ENCODE peak calls at places on chromosomes 13 and 19, in seven cellular contexts. L is MCF 10A, E is heart right ventricle, R is body of pancreas, C is endothelial cell, H is neural crest cell, Y is tibial artery. Z is an unnamed sample.

GRCh38 chr13:24452044-24452443 is 60.5 kb downstream of the PARP4 start:
- DNase-seq in L (no peak), E (no peak), R (no peak), C (no peak), H (no peak), Y (no peak), Z (no peak)

GRCh38 chr19:38173324-38174041 is 50.5 kb downstream of the DPF1 start:
- DNase-seq in L (peak), E (peak), R (peak), C (no peak), H (no peak), Y (peak), Z (peak)

GRCh38 chr13:68056816-68057710 is 826.9 kb upstream of the PCDH9 start:
- DNase-seq in L (peak), E (no peak), R (peak), C (no peak), H (no peak), Y (no peak), Z (no peak)

GRCh38 chr19:31232871-31233270 is 116.4 kb downstream of the TSHZ3 start:
- DNase-seq in L (peak), E (no peak), R (no peak), C (no peak), H (no peak), Y (no peak), Z (peak)

GRCh38 chr19:13892885-13893284 is 13.0 kb downstream of the BRME1 start:
- DNase-seq in L (no peak), E (no peak), R (no peak), C (no peak), H (no peak), Y (no peak), Z (no peak)

GRCh38 chr19:45972081-45972943 is 1.4 kb downstream of the NOVA2 start:
- DNase-seq in L (no peak), E (no peak), R (no peak), C (no peak), H (no peak), Y (no peak), Z (no peak)

GRCh38 chr13:95809429-95809828 is 132.5 kb downstream of the DNAJC3 start:
- DNase-seq in L (no peak), E (peak), R (no peak), C (no peak), H (no peak), Y (no peak), Z (no peak)

GRCh38 chr13:28558567-28558966 is 63.6 kb upstream of the FLT1 start:
- DNase-seq in L (no peak), E (no peak), R (no peak), C (no peak), H (no peak), Y (no peak), Z (no peak)

GRCh38 chr13:33129094-33129832 is 113.0 kb downstream of the KL start:
- DNase-seq in L (no peak), E (peak), R (no peak), C (no peak), H (no peak), Y (no peak), Z (no peak)

GRCh38 chr13:79725841-79726240 is 244.9 kb downstream of the NDFIP2 start:
- DNase-seq in L (no peak), E (no peak), R (no peak), C (no peak), H (no peak), Y (no peak), Z (peak)

GRCh38 chr13:93169980-93170379 is 56.6 kb upstream of the GPC6 start:
- DNase-seq in L (peak), E (no peak), R (no peak), C (no peak), H (no peak), Y (no peak), Z (peak)

GRCh38 chr13:96491103-96491502 is 401.2 kb downstream of the HS6ST3 start:
- DNase-seq in L (no peak), E (no peak), R (peak), C (no peak), H (no peak), Y (no peak), Z (no peak)

GRCh38 chr13:74889321-74889720 is 592.6 kb downstream of the TBC1D4 start:
- DNase-seq in L (peak), E (no peak), R (no peak), C (no peak), H (no peak), Y (no peak), Z (no peak)

DNA sequence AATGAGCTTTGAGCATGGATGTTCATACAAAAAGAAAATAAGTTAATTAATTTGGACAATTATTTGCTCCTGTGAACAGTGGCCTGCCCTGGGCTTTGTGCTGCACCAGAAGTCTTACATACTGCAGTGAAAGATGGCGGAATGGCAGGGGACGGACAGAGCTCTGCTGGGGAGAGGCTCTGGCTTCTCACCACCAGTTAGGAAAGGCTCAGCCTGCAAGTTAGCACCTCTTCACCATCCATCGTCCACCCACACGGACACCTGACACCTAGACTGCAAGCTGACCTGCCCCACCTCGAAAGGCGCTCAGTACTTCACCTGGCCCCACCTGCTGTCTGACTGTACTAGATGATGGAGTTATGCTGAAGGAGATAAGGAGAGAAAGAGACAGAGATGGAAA is 203.9 kb upstream of the IRS2 start:
- DNase-seq in L (no peak), E (no peak), R (no peak), C (no peak), H (no peak), Y (no peak), Z (no peak)
- TF ChIP-seq CTCF in L (no peak), E (no peak), R (no peak), C (no peak), H (no peak), Y (no peak), Z (no peak)

GRCh38 chr13:113243847-113244246 is 34.4 kb downstream of the CUL4A start:
- DNase-seq in L (no peak), E (no peak), R (no peak), C (no peak), H (no peak), Y (no peak), Z (no peak)

GRCh38 chr13:113245858-113246791 is 36.7 kb downstream of the CUL4A start:
- DNase-seq in L (peak), E (no peak), R (no peak), C (peak), H (no peak), Y (no peak), Z (peak)
- TF ChIP-seq CTCF in L (no peak), E (no peak), R (no peak), C (no peak), H (peak), Y (no peak), Z (peak)

DNA sequence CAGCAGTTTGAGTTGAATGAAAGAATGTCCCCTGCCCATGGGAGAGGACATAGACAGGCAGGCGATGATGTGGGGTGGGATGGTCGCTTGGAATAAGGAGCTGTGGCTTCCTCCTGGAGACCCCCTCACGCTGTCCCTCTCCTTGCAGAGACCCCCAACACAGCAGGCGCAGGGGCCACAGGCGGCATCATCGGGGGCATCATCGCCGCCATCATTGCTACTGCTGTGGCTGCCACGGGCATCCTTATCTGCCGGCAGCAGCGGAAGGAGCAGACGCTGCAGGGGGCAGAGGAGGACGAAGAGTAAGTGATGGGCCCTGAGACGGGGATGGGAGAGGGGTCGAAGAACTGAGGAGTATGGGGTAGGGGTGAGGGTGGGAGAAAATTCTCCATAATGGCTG is 9.0 kb upstream of the TOMM40 start:
- DNase-seq in L (no peak), E (no peak), R (no peak), C (no peak), H (no peak), Y (no peak), Z (no peak)
- TF ChIP-seq CTCF in L (no peak), E (no peak), R (no peak), C (no peak), H (no peak), Y (no peak), Z (no peak)

DNA sequence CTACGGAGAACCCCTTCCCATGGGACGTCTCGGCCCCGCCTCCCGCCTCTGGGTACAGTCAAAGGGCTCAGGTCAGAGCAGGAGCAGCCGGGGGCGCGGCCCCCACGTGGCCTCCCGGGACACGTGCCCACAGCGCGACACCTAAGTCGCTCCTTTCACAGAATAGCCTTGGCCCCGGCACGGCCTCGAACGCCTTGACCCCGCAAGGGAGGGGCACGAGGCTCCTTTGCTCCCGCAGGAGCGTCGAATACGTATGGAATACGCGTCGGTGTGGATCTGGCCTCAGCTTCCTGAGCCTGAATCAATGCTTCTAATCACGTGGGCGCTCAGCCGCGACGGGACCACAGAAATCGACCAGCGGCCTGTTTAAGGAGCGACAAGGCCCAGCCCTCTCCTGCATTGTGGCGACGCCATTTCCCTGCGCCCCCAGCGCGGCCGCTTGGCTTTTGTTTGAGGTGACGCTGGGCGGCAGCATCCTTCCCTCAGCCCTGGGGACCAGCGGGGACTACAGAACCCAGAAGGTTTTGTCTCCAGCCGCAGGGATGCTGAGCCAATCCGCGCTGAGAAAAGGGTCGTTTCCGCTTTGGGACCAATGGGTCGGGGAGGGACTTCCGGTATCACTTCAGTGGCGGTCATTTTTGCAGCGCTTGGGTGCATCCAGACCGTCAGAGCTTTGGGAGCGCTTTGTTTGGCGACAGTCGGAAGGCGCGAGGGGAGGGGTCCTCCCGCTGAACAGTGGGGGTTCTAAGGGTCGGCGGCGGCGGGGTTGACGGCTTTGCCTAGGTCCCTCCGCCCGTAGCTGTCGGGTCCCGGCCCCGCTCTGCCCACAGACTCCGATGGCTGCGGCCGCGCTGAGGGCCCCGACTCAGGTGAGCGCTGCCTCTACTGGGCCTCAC is at the start of gene ZIK1:
- DNase-seq in L (no peak), E (peak), R (peak), C (peak), H (peak), Y (peak), Z (peak)
- TF ChIP-seq CTCF in L (no peak), E (no peak), R (no peak), C (no peak), H (no peak), Y (no peak), Z (no peak)